ENCODE peak calls at places on chromosome 13, in six cellular contexts. One of them, this sample, is unnamed. For H3K27me3, the result is how much of the 10 kb centered on the place peaks cover.

GRCh38 chr13:22121340-22121739 is 450.5 kb downstream of the FGF9 start:
- DNase-seq in psoas muscle: no peak
- DNase-seq in left ventricle myocardium inferior: no peak
- DNase-seq in lower lobe of right lung: no peak
- DNase-seq in uterus: no peak
- DNase-seq in endodermal cell: no peak
- DNase-seq in this sample: no peak

GRCh38 chr13:102280366-102280765 is 121.5 kb downstream of the FGF14 start:
- DNase-seq in psoas muscle: no peak
- DNase-seq in left ventricle myocardium inferior: no peak
- DNase-seq in lower lobe of right lung: no peak
- DNase-seq in uterus: no peak
- DNase-seq in endodermal cell: no peak
- DNase-seq in this sample: no peak

GRCh38 chr13:102726430-102726829 is 31.6 kb upstream of the METTL21C start:
- DNase-seq in psoas muscle: no peak
- DNase-seq in left ventricle myocardium inferior: no peak
- DNase-seq in lower lobe of right lung: no peak
- DNase-seq in uterus: no peak
- DNase-seq in endodermal cell: no peak
- DNase-seq in this sample: no peak

GRCh38 chr13:60351326-60351725 is 45.7 kb upstream of the TDRD3 start:
- DNase-seq in psoas muscle: no peak
- DNase-seq in left ventricle myocardium inferior: no peak
- DNase-seq in lower lobe of right lung: no peak
- DNase-seq in uterus: no peak
- DNase-seq in endodermal cell: no peak
- DNase-seq in this sample: no peak

GRCh38 chr13:95858286-95859075 is 181.5 kb downstream of the DNAJC3 start:
- DNase-seq in psoas muscle: no peak
- DNase-seq in left ventricle myocardium inferior: no peak
- DNase-seq in lower lobe of right lung: no peak
- DNase-seq in uterus: no peak
- DNase-seq in endodermal cell: no peak
- DNase-seq in this sample: no peak

GRCh38 chr13:96822900-96823299 is 171.4 kb downstream of the OXGR1 start:
- DNase-seq in psoas muscle: no peak
- DNase-seq in left ventricle myocardium inferior: no peak
- DNase-seq in lower lobe of right lung: no peak
- DNase-seq in uterus: no peak
- DNase-seq in endodermal cell: peak
- DNase-seq in this sample: no peak

GRCh38 chr13:40787062-40787461 is 2.3 kb upstream of the SLC25A15 start:
- DNase-seq in psoas muscle: no peak
- DNase-seq in left ventricle myocardium inferior: no peak
- DNase-seq in lower lobe of right lung: no peak
- DNase-seq in uterus: no peak
- DNase-seq in endodermal cell: no peak
- DNase-seq in this sample: no peak

GRCh38 chr13:51797664-51798488 is 6.1 kb downstream of the DHRS12 start:
- DNase-seq in psoas muscle: no peak
- DNase-seq in left ventricle myocardium inferior: no peak
- DNase-seq in lower lobe of right lung: no peak
- DNase-seq in uterus: peak
- DNase-seq in endodermal cell: peak
- DNase-seq in this sample: no peak

GRCh38 chr13:26839682-26840081 is 79.1 kb upstream of the GPR12 start:
- DNase-seq in psoas muscle: no peak
- DNase-seq in left ventricle myocardium inferior: no peak
- DNase-seq in lower lobe of right lung: no peak
- DNase-seq in uterus: no peak
- DNase-seq in endodermal cell: no peak
- DNase-seq in this sample: no peak

GRCh38 chr13:94617389-94618000 is 15.8 kb downstream of the GPR180 start:
- DNase-seq in psoas muscle: no peak
- DNase-seq in left ventricle myocardium inferior: no peak
- DNase-seq in lower lobe of right lung: no peak
- DNase-seq in uterus: no peak
- DNase-seq in endodermal cell: peak
- DNase-seq in this sample: no peak

GRCh38 chr13:44407891-44408290 is 34.3 kb downstream of the SERP2 start:
- DNase-seq in psoas muscle: no peak
- DNase-seq in left ventricle myocardium inferior: no peak
- DNase-seq in lower lobe of right lung: no peak
- DNase-seq in uterus: no peak
- DNase-seq in endodermal cell: no peak
- DNase-seq in this sample: no peak

GRCh38 chr13:59710995-59711701 is 452.6 kb downstream of the DIAPH3 start:
- DNase-seq in psoas muscle: no peak
- DNase-seq in left ventricle myocardium inferior: no peak
- DNase-seq in lower lobe of right lung: no peak
- DNase-seq in uterus: no peak
- DNase-seq in endodermal cell: no peak
- DNase-seq in this sample: no peak

GRCh38 chr13:60583911-60584753 is 187.1 kb downstream of the TDRD3 start:
- DNase-seq in psoas muscle: no peak
- DNase-seq in left ventricle myocardium inferior: no peak
- DNase-seq in lower lobe of right lung: no peak
- DNase-seq in uterus: peak
- DNase-seq in endodermal cell: peak
- DNase-seq in this sample: no peak

GRCh38 chr13:91133941-91134772 is 213.3 kb upstream of the MIR17HG start:
- DNase-seq in psoas muscle: no peak
- DNase-seq in left ventricle myocardium inferior: no peak
- DNase-seq in lower lobe of right lung: no peak
- DNase-seq in uterus: no peak
- DNase-seq in endodermal cell: peak
- DNase-seq in this sample: no peak

GRCh38 chr13:66312312-66313087 is 917.6 kb downstream of the PCDH9 start:
- DNase-seq in psoas muscle: no peak
- DNase-seq in left ventricle myocardium inferior: no peak
- DNase-seq in lower lobe of right lung: no peak
- DNase-seq in uterus: no peak
- DNase-seq in endodermal cell: no peak
- DNase-seq in this sample: no peak

GRCh38 chr13:49667773-49668172 is 23.5 kb downstream of the EBPL start:
- DNase-seq in psoas muscle: no peak
- DNase-seq in left ventricle myocardium inferior: no peak
- DNase-seq in lower lobe of right lung: no peak
- DNase-seq in uterus: no peak
- DNase-seq in endodermal cell: no peak
- DNase-seq in this sample: no peak

GRCh38 chr13:73981595-73981994 is 152.6 kb downstream of the KLF12 start:
- DNase-seq in psoas muscle: no peak
- DNase-seq in left ventricle myocardium inferior: no peak
- DNase-seq in lower lobe of right lung: no peak
- DNase-seq in uterus: no peak
- DNase-seq in endodermal cell: no peak
- DNase-seq in this sample: no peak

GRCh38 chr13:31433756-31434155 is 234.0 kb downstream of the B3GLCT start:
- DNase-seq in psoas muscle: no peak
- DNase-seq in left ventricle myocardium inferior: no peak
- DNase-seq in lower lobe of right lung: no peak
- DNase-seq in uterus: no peak
- DNase-seq in endodermal cell: no peak
- DNase-seq in this sample: no peak

GRCh38 chr13:36839281-36839680 is 20.3 kb downstream of the RFXAP start:
- DNase-seq in psoas muscle: no peak
- DNase-seq in left ventricle myocardium inferior: no peak
- DNase-seq in lower lobe of right lung: no peak
- DNase-seq in uterus: no peak
- DNase-seq in endodermal cell: no peak
- DNase-seq in this sample: no peak

GRCh38 chr13:38223093-38223492 is 126.6 kb upstream of the UFM1 start:
- DNase-seq in psoas muscle: no peak
- DNase-seq in left ventricle myocardium inferior: no peak
- DNase-seq in lower lobe of right lung: no peak
- DNase-seq in uterus: no peak
- DNase-seq in endodermal cell: peak
- DNase-seq in this sample: no peak

GRCh38 chr13:49580980-49581680 is 4.2 kb downstream of the RCBTB1 start:
- DNase-seq in psoas muscle: no peak
- DNase-seq in left ventricle myocardium inferior: no peak
- DNase-seq in lower lobe of right lung: no peak
- DNase-seq in uterus: no peak
- DNase-seq in endodermal cell: no peak
- DNase-seq in this sample: no peak

GRCh38 chr13:112136095-112136494 is 69.1 kb downstream of the SOX1 start:
- DNase-seq in psoas muscle: no peak
- DNase-seq in left ventricle myocardium inferior: no peak
- DNase-seq in lower lobe of right lung: no peak
- DNase-seq in uterus: no peak
- DNase-seq in endodermal cell: peak
- DNase-seq in this sample: no peak

GRCh38 chr13:42970824-42971669 is 21.0 kb downstream of the EPSTI1 start:
- DNase-seq in psoas muscle: no peak
- DNase-seq in left ventricle myocardium inferior: no peak
- DNase-seq in lower lobe of right lung: no peak
- DNase-seq in uterus: no peak
- DNase-seq in endodermal cell: peak
- DNase-seq in this sample: no peak

GRCh38 chr13:23510979-23511735 is 59.1 kb upstream of the TNFRSF19 start:
- DNase-seq in psoas muscle: no peak
- DNase-seq in left ventricle myocardium inferior: no peak
- DNase-seq in lower lobe of right lung: no peak
- DNase-seq in uterus: no peak
- DNase-seq in endodermal cell: peak
- DNase-seq in this sample: no peak

GRCh38 chr13:42422681-42423080 is 150.7 kb downstream of the AKAP11 start:
- DNase-seq in psoas muscle: no peak
- DNase-seq in left ventricle myocardium inferior: no peak
- DNase-seq in lower lobe of right lung: no peak
- DNase-seq in uterus: no peak
- DNase-seq in endodermal cell: no peak
- DNase-seq in this sample: no peak

GRCh38 chr13:48318714-48319457 is 15.3 kb downstream of the RB1 start:
- DNase-seq in psoas muscle: peak
- DNase-seq in left ventricle myocardium inferior: no peak
- DNase-seq in lower lobe of right lung: peak
- DNase-seq in uterus: no peak
- DNase-seq in endodermal cell: no peak
- DNase-seq in this sample: peak
- TF ChIP-seq CTCF in psoas muscle: no peak
- TF ChIP-seq CTCF in left ventricle myocardium inferior: no peak
- TF ChIP-seq CTCF in lower lobe of right lung: no peak
- TF ChIP-seq CTCF in uterus: no peak
- TF ChIP-seq CTCF in endodermal cell: no peak
- TF ChIP-seq CTCF in this sample: no peak

GRCh38 chr13:113838711-113839201 is 25.1 kb downstream of the GAS6 start:
- DNase-seq in psoas muscle: peak
- DNase-seq in left ventricle myocardium inferior: peak
- DNase-seq in lower lobe of right lung: peak
- DNase-seq in uterus: no peak
- DNase-seq in endodermal cell: no peak
- DNase-seq in this sample: no peak

GRCh38 chr13:113834496-113835200 is 29.2 kb downstream of the GAS6 start:
- DNase-seq in psoas muscle: peak
- DNase-seq in left ventricle myocardium inferior: peak
- DNase-seq in lower lobe of right lung: peak
- DNase-seq in uterus: no peak
- DNase-seq in endodermal cell: no peak
- DNase-seq in this sample: peak

GRCh38 chr13:113835461-113836274 is 28.2 kb downstream of the GAS6 start:
- DNase-seq in psoas muscle: peak
- DNase-seq in left ventricle myocardium inferior: peak
- DNase-seq in lower lobe of right lung: peak
- DNase-seq in uterus: no peak
- DNase-seq in endodermal cell: no peak
- DNase-seq in this sample: no peak

GRCh38 chr13:113837554-113838355 is 26.1 kb downstream of the GAS6 start:
- DNase-seq in psoas muscle: peak
- DNase-seq in left ventricle myocardium inferior: peak
- DNase-seq in lower lobe of right lung: peak
- DNase-seq in uterus: peak
- DNase-seq in endodermal cell: peak
- DNase-seq in this sample: peak

GRCh38 chr13:113836917-113837553 is 26.8 kb downstream of the GAS6 start:
- DNase-seq in psoas muscle: peak
- DNase-seq in left ventricle myocardium inferior: peak
- DNase-seq in lower lobe of right lung: peak
- DNase-seq in uterus: peak
- DNase-seq in endodermal cell: no peak
- DNase-seq in this sample: peak
- H3K27ac ChIP-seq in psoas muscle: peak
- H3K27ac ChIP-seq in left ventricle myocardium inferior: peak
- H3K27ac ChIP-seq in lower lobe of right lung: peak
- H3K27ac ChIP-seq in uterus: peak
- H3K27ac ChIP-seq in endodermal cell: peak
- H3K27ac ChIP-seq in this sample: peak

DNA sequence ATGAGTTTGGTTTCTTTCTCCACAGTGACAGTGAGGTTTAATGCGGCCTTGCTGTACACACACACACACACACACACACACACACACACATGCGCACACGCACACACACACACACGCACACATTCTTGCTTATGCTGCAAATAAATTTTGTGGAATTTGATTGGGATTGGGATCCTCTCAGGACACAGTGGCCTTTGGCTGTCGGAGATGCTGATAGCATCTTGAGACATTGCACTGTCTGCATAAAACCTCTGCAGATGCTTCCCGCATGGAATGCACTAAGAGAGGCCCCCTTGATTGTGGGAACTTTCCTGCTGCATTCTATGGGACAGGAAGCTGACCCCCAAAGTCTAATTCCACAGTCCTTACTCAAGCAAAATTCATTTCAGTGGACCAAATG is 145.6 kb downstream of the FLT1 start:
- DNase-seq in psoas muscle: no peak
- DNase-seq in left ventricle myocardium inferior: no peak
- DNase-seq in lower lobe of right lung: no peak
- DNase-seq in uterus: no peak
- DNase-seq in endodermal cell: no peak
- DNase-seq in this sample: no peak
- H3K27me3 ChIP-seq in psoas muscle: under half
- H3K27me3 ChIP-seq in left ventricle myocardium inferior: under half
- H3K27me3 ChIP-seq in lower lobe of right lung: under half
- H3K27me3 ChIP-seq in uterus: under half
- H3K27me3 ChIP-seq in endodermal cell: under half
- H3K27me3 ChIP-seq in this sample: under half

GRCh38 chr13:67367385-67367784 is 137.2 kb upstream of the PCDH9 start:
- DNase-seq in psoas muscle: no peak
- DNase-seq in left ventricle myocardium inferior: no peak
- DNase-seq in lower lobe of right lung: no peak
- DNase-seq in uterus: no peak
- DNase-seq in endodermal cell: no peak
- DNase-seq in this sample: no peak

GRCh38 chr13:67369895-67370660 is 139.9 kb upstream of the PCDH9 start:
- DNase-seq in psoas muscle: no peak
- DNase-seq in left ventricle myocardium inferior: no peak
- DNase-seq in lower lobe of right lung: no peak
- DNase-seq in uterus: no peak
- DNase-seq in endodermal cell: no peak
- DNase-seq in this sample: no peak

DNA sequence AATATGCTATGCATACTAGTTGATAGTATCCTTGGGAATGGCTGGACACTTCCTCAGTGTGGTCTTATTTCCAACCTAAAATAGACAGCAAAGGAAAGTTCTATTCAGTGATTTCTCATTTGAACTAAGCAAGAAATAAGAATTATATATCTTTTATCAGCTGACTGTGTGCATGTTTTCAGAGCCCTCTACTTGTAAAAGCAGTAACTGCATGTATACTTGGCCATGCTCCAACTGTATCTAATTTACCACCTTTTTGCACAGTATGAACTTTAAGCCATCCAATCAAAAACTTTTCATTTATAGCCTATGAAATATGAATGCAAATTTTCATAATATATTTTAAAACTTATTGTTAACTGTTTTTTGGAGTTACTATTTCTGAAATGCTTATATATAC is 136.4 kb upstream of the PCDH9 start:
- DNase-seq in psoas muscle: no peak
- DNase-seq in left ventricle myocardium inferior: no peak
- DNase-seq in lower lobe of right lung: no peak
- DNase-seq in uterus: no peak
- DNase-seq in endodermal cell: no peak
- DNase-seq in this sample: no peak
- TF ChIP-seq CTCF in psoas muscle: no peak
- TF ChIP-seq CTCF in left ventricle myocardium inferior: no peak
- TF ChIP-seq CTCF in lower lobe of right lung: no peak
- TF ChIP-seq CTCF in uterus: no peak
- TF ChIP-seq CTCF in endodermal cell: peak
- TF ChIP-seq CTCF in this sample: no peak